ENCODE peak calls at places on chromosomes 5 and 9, in five cellular contexts. G, Q, I, S and X are unnamed samples.

GRCh38 chr5:135319928-135320606 is 79.0 kb downstream of the MACROH2A1 start:
- DNase-seq in G (no peak), Q (no peak), I (peak), S (no peak), X (no peak)

GRCh38 chr9:7336356-7337075 is 463.1 kb downstream of the DMAC1 start:
- DNase-seq in G (peak), Q (no peak), I (no peak), S (no peak), X (no peak)

GRCh38 chr9:2411459-2412215 is 209.9 kb upstream of the VLDLR start:
- DNase-seq in G (no peak), Q (no peak), I (no peak), S (no peak), X (no peak)

GRCh38 chr9:87267701-87268100 is 230.0 kb upstream of the DAPK1 start:
- DNase-seq in G (peak), Q (no peak), I (peak), S (no peak), X (no peak)

GRCh38 chr5:23235246-23235645 is 272.2 kb upstream of the PRDM9 start:
- DNase-seq in G (peak), Q (peak), I (no peak), S (no peak), X (no peak)

GRCh38 chr5:181189363-181189961 is 15.5 kb downstream of the TRIM7 start:
- DNase-seq in G (peak), Q (no peak), I (peak), S (no peak), X (peak)

GRCh38 chr9:123437201-123437600 is 81.2 kb downstream of the CRB2 start:
- DNase-seq in G (no peak), Q (no peak), I (no peak), S (no peak), X (no peak)

GRCh38 chr9:28443461-28443860 is 870.2 kb upstream of the C9orf72 start:
- DNase-seq in G (no peak), Q (no peak), I (no peak), S (no peak), X (no peak)

GRCh38 chr5:26847041-26847736 is 191.2 kb downstream of the CDH9 start:
- DNase-seq in G (no peak), Q (no peak), I (no peak), S (no peak), X (no peak)

GRCh38 chr9:127835930-127836586 is 18.4 kb downstream of the ENG start:
- DNase-seq in G (no peak), Q (no peak), I (peak), S (no peak), X (no peak)

GRCh38 chr5:168766038-168766700 is 187.0 kb upstream of the PANK3 start:
- DNase-seq in G (no peak), Q (no peak), I (no peak), S (no peak), X (no peak)

GRCh38 chr9:27303219-27303618 is 6.3 kb upstream of the EQTN start:
- DNase-seq in G (peak), Q (no peak), I (peak), S (no peak), X (no peak)

GRCh38 chr5:134626369-134627014 is 6.1 kb downstream of the SAR1B start:
- DNase-seq in G (peak), Q (no peak), I (no peak), S (no peak), X (no peak)

GRCh38 chr5:82777106-82777505 is 300.1 kb downstream of the TMEM167A start:
- DNase-seq in G (no peak), Q (no peak), I (no peak), S (no peak), X (no peak)

GRCh38 chr5:75522025-75522424 is 10.3 kb downstream of the POLK start:
- DNase-seq in G (no peak), Q (no peak), I (no peak), S (no peak), X (no peak)

GRCh38 chr9:32351845-32352244 is 32.6 kb upstream of the ACO1 start:
- DNase-seq in G (no peak), Q (no peak), I (no peak), S (no peak), X (no peak)

GRCh38 chr9:112119225-112120045 is 55.7 kb downstream of the SUSD1 start:
- DNase-seq in G (no peak), Q (peak), I (no peak), S (no peak), X (no peak)

GRCh38 chr9:136225748-136226679 is 19.6 kb downstream of the QSOX2 start:
- DNase-seq in G (peak), Q (peak), I (peak), S (peak), X (peak)

GRCh38 chr9:136913701-136914438 is 27.6 kb downstream of the TRAF2 start:
- DNase-seq in G (no peak), Q (no peak), I (no peak), S (no peak), X (no peak)

GRCh38 chr9:36991516-36992134 is 42.4 kb downstream of the PAX5 start:
- DNase-seq in G (peak), Q (no peak), I (no peak), S (no peak), X (no peak)

GRCh38 chr5:137442660-137443059 is 56.5 kb downstream of the SPOCK1 start:
- DNase-seq in G (no peak), Q (no peak), I (no peak), S (no peak), X (no peak)

GRCh38 chr9:76403352-76403751 is 9.1 kb upstream of the RFK start:
- DNase-seq in G (peak), Q (peak), I (no peak), S (no peak), X (no peak)

GRCh38 chr9:97041898-97042297 is 3.0 kb upstream of the CTSV start:
- DNase-seq in G (no peak), Q (no peak), I (no peak), S (no peak), X (no peak)

GRCh38 chr5:176386491-176386890 is 1.9 kb downstream of the NOP16 start:
- DNase-seq in G (no peak), Q (no peak), I (no peak), S (no peak), X (no peak)

GRCh38 chr5:55324815-55325418 is 17.1 kb downstream of the MTREX start:
- DNase-seq in G (peak), Q (no peak), I (no peak), S (no peak), X (no peak)

GRCh38 chr9:114178076-114178475 is 22.7 kb downstream of the COL27A1 start:
- DNase-seq in G (no peak), Q (no peak), I (no peak), S (no peak), X (no peak)

GRCh38 chr9:137452761-137453642 is 6.1 kb downstream of the NSMF start:
- DNase-seq in G (no peak), Q (no peak), I (peak), S (no peak), X (no peak)

GRCh38 chr9:98833090-98833956 is 25.9 kb downstream of the GALNT12 start:
- DNase-seq in G (no peak), Q (no peak), I (no peak), S (no peak), X (no peak)

GRCh38 chr5:56668996-56669395 is 146.4 kb upstream of the MAP3K1 start:
- DNase-seq in G (no peak), Q (no peak), I (no peak), S (no peak), X (no peak)

GRCh38 chr5:14720236-14720923 is 55.9 kb downstream of the OTULIN start:
- DNase-seq in G (no peak), Q (no peak), I (no peak), S (no peak), X (no peak)

GRCh38 chr9:10366171-10366779 is 246.5 kb downstream of the PTPRD start:
- DNase-seq in G (peak), Q (peak), I (no peak), S (no peak), X (no peak)

GRCh38 chr5:991472-992267 is 16.9 kb upstream of the NKD2 start:
- DNase-seq in G (no peak), Q (no peak), I (peak), S (no peak), X (no peak)

GRCh38 chr5:151221574-151221973 is 2.3 kb downstream of the CCDC69 start:
- DNase-seq in G (no peak), Q (no peak), I (no peak), S (no peak), X (no peak)

GRCh38 chr5:156534906-156535305 is 207.9 kb downstream of the SGCD start:
- DNase-seq in G (no peak), Q (no peak), I (no peak), S (no peak), X (no peak)

GRCh38 chr9:79902937-79903600 is 331.3 kb downstream of the TLE4 start:
- DNase-seq in G (no peak), Q (no peak), I (no peak), S (no peak), X (no peak)